ENCODE peak calls at places on chromosomes 2 and 18, in four cellular contexts. D is GM23338, C is fibroblast of pulmonary artery, S is choroid plexus epithelial cell. R is an unnamed sample.

GRCh38 chr18:34023471-34023870 is 201.2 kb downstream of the NOL4 start:
- DNase-seq in C (peak), D (peak), S (peak), R (no peak)

GRCh38 chr18:39675358-39675757 is 2109.8 kb upstream of the CELF4 start:
- DNase-seq in D (no peak), S (no peak), C (peak), R (no peak)

GRCh38 chr2:110891626-110892025 is 159.3 kb downstream of the ACOXL start:
- DNase-seq in S (no peak), D (no peak), C (no peak), R (no peak)

GRCh38 chr2:231640646-231641111 is 48.0 kb downstream of the TEX44 start:
- DNase-seq in S (peak), C (peak), D (peak), R (no peak)

GRCh38 chr2:27891063-27891819 is 712 bp downstream of the BABAM2 start:
- DNase-seq in S (peak), D (peak), C (peak), R (peak)

GRCh38 chr2:240513544-240514287 is 44.1 kb downstream of the ANKMY1 start:
- DNase-seq in C (peak), S (peak), D (peak), R (peak)

GRCh38 chr2:110820128-110820527 is 87.8 kb downstream of the ACOXL start:
- DNase-seq in D (no peak), S (no peak), C (no peak), R (no peak)

GRCh38 chr18:45166341-45167108 is 448.8 kb upstream of the SLC14A2 start:
- DNase-seq in S (peak), C (peak), D (no peak), R (no peak)

GRCh38 chr2:128303095-128303791 is 15.4 kb downstream of the HS6ST1 start:
- DNase-seq in D (no peak), C (no peak), S (no peak), R (peak)

GRCh38 chr2:100008960-100009359 is 133.4 kb downstream of the AFF3 start:
- DNase-seq in C (peak), S (peak), D (no peak), R (no peak)

GRCh38 chr2:72915907-72916742 is 1.2 kb upstream of the EMX1 start:
- DNase-seq in D (peak), C (no peak), S (no peak), R (peak)

GRCh38 chr2:72919414-72920316 is 2.3 kb downstream of the EMX1 start:
- DNase-seq in C (no peak), S (no peak), D (peak), R (no peak)

GRCh38 chr2:72916743-72917137 is 579 bp upstream of the EMX1 start:
- DNase-seq in C (no peak), D (peak), S (no peak), R (no peak)

GRCh38 chr2:72917138-72917874 is at the start of gene EMX1:
- DNase-seq in S (no peak), D (peak), C (no peak), R (peak)

GRCh38 chr2:72917875-72918660 is 749 bp downstream of the EMX1 start:
- DNase-seq in C (no peak), D (peak), S (no peak), R (peak)
- H3K4me3 ChIP-seq in C (no peak), D (peak), S (no peak), R (peak)

GRCh38 chr2:42031281-42031680 is 16.5 kb upstream of the PKDCC start:
- DNase-seq in D (no peak), S (no peak), C (no peak), R (no peak)
- H3K4me3 ChIP-seq in D (no peak), S (no peak), C (no peak), R (no peak)

GRCh38 chr2:567865-568638 is 109.2 kb downstream of the TMEM18 start:
- DNase-seq in S (peak), D (no peak), C (peak), R (no peak)
- H3K4me3 ChIP-seq in S (peak), D (no peak), C (peak), R (no peak)

DNA sequence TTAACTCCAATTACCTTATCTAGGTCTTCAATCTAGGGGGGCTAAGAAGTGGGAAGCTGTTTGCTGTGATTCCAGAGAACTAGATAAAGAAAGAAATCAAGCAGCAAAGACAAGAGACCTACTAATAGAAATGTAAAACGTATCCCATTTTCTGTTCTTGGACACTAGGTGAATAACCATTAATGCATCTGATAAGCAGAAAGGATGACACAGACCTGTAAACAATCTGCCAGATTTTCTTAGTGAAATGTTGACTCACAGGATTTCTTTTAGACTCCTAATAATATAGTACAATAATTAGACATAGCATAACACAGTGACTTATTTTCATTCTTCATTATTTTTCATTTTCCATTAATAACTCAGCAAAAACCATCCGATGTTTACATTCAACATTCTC is 1.3 kb downstream of the WDR35 start:
- DNase-seq in S (no peak), C (no peak), D (no peak), R (no peak)
- H3K4me3 ChIP-seq in S (peak), C (peak), D (peak), R (no peak)

DNA sequence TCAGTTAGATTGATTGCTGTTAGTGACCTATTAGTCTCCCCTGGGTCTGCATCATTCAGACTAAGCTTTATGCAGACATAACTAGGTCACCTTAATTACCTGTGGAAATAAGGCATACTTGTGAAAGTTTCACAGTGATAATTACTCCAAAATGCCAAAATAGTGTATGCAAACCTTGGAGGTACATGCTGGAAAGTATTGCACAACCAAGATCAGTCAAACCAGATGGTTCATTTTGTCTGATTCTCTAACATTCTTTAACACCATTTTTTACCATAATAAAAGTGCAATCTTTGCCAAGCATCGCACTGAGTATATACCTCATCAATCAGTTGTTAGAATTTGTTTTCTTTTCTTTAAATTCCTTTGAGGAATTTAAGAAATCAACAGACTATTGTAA is 186.3 kb upstream of the TMEFF2 start:
- DNase-seq in C (no peak), S (no peak), D (no peak), R (no peak)
- H3K4me3 ChIP-seq in C (no peak), S (no peak), D (no peak), R (no peak)